ENCODE peak calls at places on chromosomes 6 and 20, in ten cellular contexts. Q is breast epithelium, F is esophagus muscularis mucosa, C is spleen, G is HCT116, Y is suprapubic skin, Z is sigmoid colon, K is K562, P is endothelial cell of umbilical vein, L is prostate gland. W is an unnamed sample.

GRCh38 chr6:126444874-126445273 is 105.0 kb downstream of the CENPW start:
- DNase-seq in Y (no peak), Q (no peak), L (no peak), C (no peak), F (no peak), Z (no peak), K (no peak), G (no peak), P (no peak), W (no peak)

GRCh38 chr6:14765106-14765505 is 480.8 kb upstream of the JARID2 start:
- DNase-seq in G (no peak), F (no peak), L (no peak), Y (no peak), K (no peak), Z (no peak), P (no peak), Q (no peak), C (no peak), W (no peak)

GRCh38 chr20:34615477-34615876 is 57.0 kb downstream of the MAP1LC3A start:
- DNase-seq in Q (no peak), L (no peak), Z (no peak), Y (no peak), F (peak), P (no peak), G (no peak), K (no peak), C (no peak), W (no peak)

GRCh38 chr6:71238351-71238750 is 50.3 kb upstream of the OGFRL1 start:
- DNase-seq in Z (no peak), L (no peak), F (no peak), Y (no peak), P (no peak), Q (no peak), G (no peak), C (no peak), K (no peak), W (no peak)

GRCh38 chr6:41286544-41287346 is at the start of gene TREM1:
- DNase-seq in G (no peak), K (peak), Z (peak), Q (no peak), C (peak), F (peak), Y (peak), L (no peak), P (no peak), W (peak)

GRCh38 chr20:57397693-57398108 is 6.5 kb downstream of the RBM38 start:
- DNase-seq in G (no peak), F (no peak), Q (no peak), Y (no peak), Z (peak), L (no peak), K (no peak), C (peak), P (no peak), W (peak)

GRCh38 chr20:51541189-51542032 is 1.1 kb downstream of the NFATC2 start:
- DNase-seq in Z (peak), G (no peak), L (peak), C (peak), K (peak), Y (peak), F (peak), P (peak), Q (peak), W (peak)

GRCh38 chr6:45630314-45630713 is 252.6 kb upstream of the SUPT3H start:
- DNase-seq in K (no peak), G (no peak), Q (no peak), Y (no peak), Z (no peak), L (no peak), C (no peak), F (no peak), P (no peak), W (no peak)

GRCh38 chr6:169707772-169708171 is 5.8 kb downstream of the C6orf120 start:
- DNase-seq in P (no peak), C (no peak), Z (no peak), Y (no peak), L (no peak), F (no peak), K (peak), G (no peak), Q (no peak), W (no peak)

GRCh38 chr6:116251568-116252384 is 2.1 kb downstream of the TSPYL4 start:
- DNase-seq in P (peak), Q (no peak), Z (no peak), C (no peak), L (no peak), K (no peak), G (no peak), Y (no peak), F (no peak), W (no peak)

GRCh38 chr20:24567508-24567907 is 98.1 kb downstream of the SYNDIG1 start:
- DNase-seq in Z (no peak), C (no peak), Q (no peak), G (no peak), F (no peak), L (no peak), Y (no peak), K (no peak), P (no peak), W (no peak)

GRCh38 chr6:69775941-69776340 is 20.9 kb downstream of the LMBRD1 start:
- DNase-seq in K (no peak), Y (no peak), G (no peak), P (no peak), Q (no peak), C (no peak), L (no peak), Z (no peak), F (no peak), W (no peak)

GRCh38 chr20:7375905-7376304 is 564.4 kb downstream of the HAO1 start:
- DNase-seq in Z (no peak), G (peak), K (peak), L (no peak), Y (no peak), C (no peak), Q (no peak), F (no peak), P (peak), W (no peak)

GRCh38 chr6:41446907-41447545 is 99.2 kb upstream of the FOXP4 start:
- DNase-seq in P (no peak), Y (no peak), Z (no peak), F (no peak), K (no peak), L (no peak), G (no peak), Q (no peak), C (no peak), W (no peak)

GRCh38 chr20:44398303-44398702 is 42.8 kb downstream of the HNF4A start:
- DNase-seq in F (no peak), G (no peak), C (no peak), L (no peak), Q (no peak), Y (no peak), K (no peak), Z (no peak), P (no peak), W (no peak)

GRCh38 chr20:47358672-47359532 is 2.4 kb upstream of the ZMYND8 start:
- DNase-seq in P (peak), F (peak), K (peak), G (peak), L (peak), Y (peak), Q (peak), Z (peak), C (peak), W (peak)

GRCh38 chr6:42104095-42104806 is 38.2 kb downstream of the C6orf132 start:
- DNase-seq in G (no peak), Q (no peak), K (peak), C (peak), L (no peak), Z (peak), F (no peak), P (peak), Y (no peak), W (peak)

GRCh38 chr20:59248031-59248684 is 52.3 kb upstream of the EDN3 start:
- DNase-seq in C (no peak), G (no peak), F (no peak), Q (no peak), L (no peak), Y (no peak), P (no peak), Z (no peak), K (no peak), W (no peak)

GRCh38 chr6:71513036-71513435 is 224.4 kb downstream of the OGFRL1 start:
- DNase-seq in K (no peak), Y (no peak), G (no peak), P (no peak), Q (no peak), C (no peak), Z (no peak), F (no peak), L (no peak), W (no peak)

GRCh38 chr20:45372646-45373352 is 5.3 kb downstream of the TP53TG5 start:
- DNase-seq in Z (peak), P (peak), K (no peak), Y (no peak), F (peak), C (peak), Q (no peak), G (no peak), L (no peak), W (no peak)

GRCh38 chr6:111601875-111602274 is 3.8 kb downstream of the TRAF3IP2 start:
- DNase-seq in P (peak), C (no peak), L (peak), F (no peak), Y (peak), Z (peak), G (no peak), K (no peak), Q (no peak), W (peak)

GRCh38 chr6:113971786-113972185 is 838 bp upstream of the HDAC2 start:
- DNase-seq in Z (no peak), F (no peak), G (no peak), Y (no peak), K (peak), L (no peak), Q (no peak), P (no peak), C (no peak), W (no peak)

GRCh38 chr20:39025883-39026282 is 63.7 kb downstream of the DHX35 start:
- DNase-seq in Y (no peak), C (no peak), F (no peak), L (no peak), P (no peak), K (no peak), Q (no peak), Z (no peak), G (no peak), W (no peak)

GRCh38 chr6:36285187-36285612 is 15.3 kb downstream of the PNPLA1 start:
- DNase-seq in L (no peak), Y (no peak), P (no peak), Q (no peak), F (no peak), Z (no peak), G (no peak), C (no peak), K (peak), W (no peak)

GRCh38 chr20:50651676-50652075 is 39.7 kb downstream of the RIPOR3 start:
- DNase-seq in K (no peak), P (no peak), F (no peak), Y (no peak), C (no peak), Z (no peak), G (no peak), Q (no peak), L (no peak), W (no peak)

GRCh38 chr6:11769816-11770545 is 8.6 kb downstream of the ADTRP start:
- DNase-seq in K (peak), F (no peak), P (no peak), C (no peak), Y (no peak), G (no peak), Z (no peak), Q (no peak), L (no peak), W (peak)

GRCh38 chr6:11771473-11772048 is 7.0 kb downstream of the ADTRP start:
- DNase-seq in C (no peak), Z (no peak), L (no peak), Y (no peak), P (no peak), G (no peak), Q (no peak), F (no peak), K (no peak), W (no peak)

GRCh38 chr6:11772109-11772830 is 6.3 kb downstream of the ADTRP start:
- DNase-seq in G (peak), Z (peak), Q (peak), P (peak), F (no peak), C (no peak), L (peak), Y (no peak), K (no peak), W (no peak)

GRCh38 chr6:11769244-11769643 is 9.4 kb downstream of the ADTRP start:
- DNase-seq in L (no peak), Z (no peak), G (no peak), P (peak), F (no peak), K (no peak), Y (no peak), C (no peak), Q (no peak), W (no peak)

GRCh38 chr6:11770546-11771466 is 7.8 kb downstream of the ADTRP start:
- DNase-seq in C (peak), Q (peak), P (peak), Z (peak), L (peak), K (peak), Y (peak), F (peak), G (peak), W (peak)
- TF ChIP-seq POLR2A in C (no peak), Q (no peak), P (peak), Z (peak), L (no peak), K (no peak), Y (no peak), F (no peak), G (no peak), W (peak)

DNA sequence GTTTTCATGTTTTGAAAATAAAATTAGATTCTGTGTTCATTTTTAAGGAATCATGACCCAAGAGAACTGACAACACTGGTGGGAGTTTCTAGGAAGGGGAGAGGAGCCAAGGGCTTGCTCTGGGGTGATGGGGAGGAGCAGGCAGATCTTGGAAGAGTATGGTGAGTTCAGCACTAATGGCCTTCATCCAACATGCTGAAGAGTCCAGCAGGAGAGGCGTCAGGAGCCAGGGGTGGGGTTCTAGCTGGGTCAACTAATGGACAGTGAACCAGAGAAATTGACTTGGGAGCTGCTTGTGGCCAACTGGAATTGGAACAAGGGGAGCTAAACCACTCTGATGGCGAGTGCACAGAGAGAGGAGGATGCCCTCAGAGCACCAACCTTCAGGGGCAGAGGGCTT is 107.1 kb downstream of the MRPL14 start:
- DNase-seq in F (no peak), Y (no peak), P (no peak), K (no peak), G (no peak), L (no peak), Z (peak), C (no peak), Q (no peak), W (peak)
- TF ChIP-seq POLR2AphosphoS5 in F (no peak), Y (no peak), P (no peak), K (no peak), G (no peak), L (no peak), Z (no peak), C (no peak), Q (no peak), W (no peak)

GRCh38 chr6:33193619-33194018 is 1.4 kb upstream of the COL11A2 start:
- DNase-seq in C (no peak), K (no peak), Q (no peak), G (no peak), L (no peak), F (no peak), Z (no peak), Y (no peak), P (no peak), W (no peak)

GRCh38 chr6:33194431-33194979 is 2.2 kb upstream of the COL11A2 start:
- DNase-seq in G (no peak), K (no peak), C (peak), Q (no peak), Y (no peak), Z (no peak), L (no peak), F (no peak), P (no peak), W (no peak)

GRCh38 chr6:33192105-33192646 is at the start of gene COL11A2:
- DNase-seq in P (no peak), L (no peak), Y (no peak), Z (no peak), C (peak), Q (no peak), G (no peak), F (no peak), K (no peak), W (no peak)

GRCh38 chr6:33191383-33192104 is 723 bp downstream of the COL11A2 start:
- DNase-seq in F (no peak), P (no peak), K (no peak), Q (no peak), Z (no peak), Y (no peak), L (no peak), C (no peak), G (no peak), W (no peak)

DNA sequence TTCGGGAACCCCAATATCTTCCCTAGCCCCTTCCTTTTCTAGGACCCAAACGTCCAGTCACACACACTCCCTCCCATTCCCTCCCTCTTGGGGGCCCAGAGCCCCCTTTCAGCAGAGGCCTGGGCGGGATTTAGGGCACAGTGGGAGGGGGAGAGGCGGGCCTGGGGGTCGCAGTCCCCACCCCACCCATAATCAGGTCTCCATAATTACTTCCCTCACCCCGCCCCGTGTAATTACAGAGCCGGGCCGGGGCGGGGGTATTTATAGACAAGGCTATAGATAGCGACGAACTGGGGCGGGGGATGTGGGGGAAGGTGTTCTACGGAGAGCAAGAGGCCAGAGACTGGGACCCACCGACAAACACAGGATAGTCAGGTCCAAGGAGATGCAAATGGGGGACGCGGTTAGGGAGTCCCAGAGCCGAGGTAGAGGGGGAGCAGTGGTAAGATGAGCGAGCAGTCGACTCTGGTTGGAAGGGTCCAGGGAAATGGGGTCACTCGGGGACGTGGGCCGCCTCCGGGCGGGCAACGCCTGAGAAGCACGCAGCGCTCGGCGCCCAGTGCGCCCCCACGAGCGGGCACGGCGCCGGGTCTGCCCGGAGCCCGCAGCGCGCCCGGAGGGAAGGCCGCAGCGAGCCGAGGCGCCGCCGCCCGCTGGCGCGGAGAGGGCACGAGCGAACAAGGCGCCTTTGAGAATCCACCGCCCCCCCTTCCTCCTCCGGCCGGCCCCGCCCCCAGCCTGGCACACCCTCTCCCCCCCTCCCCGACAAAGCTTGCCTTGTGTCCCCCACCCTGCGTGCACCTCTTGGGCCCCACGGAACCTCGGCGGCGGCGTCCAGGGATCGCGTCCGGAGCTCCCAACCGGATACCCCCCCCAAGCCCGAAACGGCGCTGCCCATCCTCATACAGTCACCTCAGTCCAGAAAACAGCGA is 670 bp upstream of the COL11A2 start:
- DNase-seq in L (no peak), C (peak), Z (no peak), K (no peak), Y (no peak), G (no peak), P (no peak), F (no peak), Q (no peak), W (peak)
- H3K4me3 ChIP-seq in L (peak), C (peak), Z (peak), K (no peak), Y (peak), G (no peak), P (peak), F (peak), Q (peak), W (peak)

DNA sequence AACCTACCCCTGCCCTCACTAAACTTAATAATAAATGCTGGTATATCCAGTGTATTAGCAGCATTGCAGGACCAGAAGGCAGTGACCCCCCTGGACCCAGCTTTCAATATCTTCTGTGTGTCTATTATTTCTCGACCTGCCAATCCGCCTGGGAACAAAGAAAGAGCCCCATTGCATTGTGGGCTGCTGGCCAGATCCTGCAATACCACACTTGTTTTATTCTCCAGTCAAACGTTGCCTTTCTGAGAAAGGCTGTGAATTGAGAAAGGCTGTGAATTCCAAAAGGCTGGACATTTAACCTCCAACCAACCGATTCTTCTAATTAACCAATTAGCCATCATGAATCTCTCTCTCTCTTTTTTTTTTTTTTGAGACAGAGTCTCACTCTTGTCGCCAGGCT is 1.5 kb upstream of the MTO1 start:
- DNase-seq in K (no peak), F (no peak), C (no peak), P (no peak), Y (no peak), Z (no peak), Q (no peak), G (no peak), L (no peak), W (no peak)
- TF ChIP-seq POLR2A in K (no peak), F (no peak), C (no peak), P (no peak), Y (no peak), Z (no peak), Q (no peak), G (no peak), L (no peak), W (no peak)

DNA sequence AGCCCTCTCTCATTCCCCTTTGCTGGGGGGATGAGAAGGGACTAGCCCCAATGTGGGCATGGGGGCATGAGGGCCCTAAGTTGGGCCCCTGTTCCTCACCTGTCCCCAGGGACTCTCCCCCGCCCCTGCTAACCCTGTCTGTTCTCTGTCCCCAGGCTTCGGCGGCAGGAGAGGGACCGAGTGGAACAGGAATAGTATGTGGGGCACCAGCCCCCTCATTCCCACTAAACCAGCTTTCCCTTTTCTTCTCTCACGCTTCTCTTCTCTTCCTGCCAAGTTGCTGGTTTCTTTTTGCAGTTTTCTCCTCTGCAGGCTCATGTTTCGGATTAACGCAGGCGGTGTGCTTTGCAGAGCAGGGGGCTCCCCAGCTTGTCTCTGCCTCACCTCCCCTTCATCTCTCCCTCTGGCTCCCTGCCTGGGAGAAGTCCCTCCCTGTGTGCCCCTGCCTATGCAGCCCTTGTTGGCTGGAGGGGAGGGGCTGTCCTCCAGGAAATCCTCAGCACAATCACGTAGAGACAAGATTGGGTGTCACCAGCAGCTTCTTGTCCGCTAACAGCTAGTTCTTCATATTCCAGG is 7.9 kb downstream of the TMEM63B start:
- DNase-seq in P (no peak), G (no peak), F (no peak), Z (no peak), K (no peak), Y (no peak), C (no peak), L (no peak), Q (no peak), W (no peak)
- TF ChIP-seq POLR2AphosphoS5 in P (no peak), G (no peak), F (no peak), Z (no peak), K (no peak), Y (no peak), C (no peak), L (no peak), Q (no peak), W (no peak)

GRCh38 chr20:3156811-3157619 is 2.6 kb downstream of the FASTKD5 start:
- DNase-seq in P (no peak), F (no peak), Z (no peak), C (no peak), G (no peak), L (no peak), K (no peak), Q (no peak), Y (no peak), W (no peak)
- H3K4me3 ChIP-seq in P (no peak), F (no peak), Z (no peak), C (no peak), G (no peak), L (no peak), K (peak), Q (peak), Y (peak), W (peak)

W was measured in transverse colon.